ENCODE peak calls at places on chromosome 6, in five cellular contexts. B is fibroblast of lung; R is foreskin fibroblast; K is heart left ventricle; X is effector CD4-positive, alpha-beta T cell. G is an unnamed sample.

GRCh38 chr6:50849781-50850180 is 31.1 kb downstream of the TFAP2B start:
- DNase-seq in R (no peak), X (no peak), K (no peak), B (no peak), G (no peak)

GRCh38 chr6:100346828-100347227 is 117.9 kb downstream of the SIM1 start:
- DNase-seq in K (no peak), R (peak), X (no peak), B (peak), G (no peak)

GRCh38 chr6:153117986-153118886 is 12.8 kb downstream of the RGS17 start:
- DNase-seq in X (no peak), R (peak), B (peak), K (no peak), G (no peak)

GRCh38 chr6:15739353-15739752 is 76.5 kb upstream of the DTNBP1 start:
- DNase-seq in X (no peak), R (no peak), K (no peak), B (no peak), G (no peak)

GRCh38 chr6:152185158-152185574 is 377.7 kb downstream of the ESR1 start:
- DNase-seq in X (peak), B (no peak), R (no peak), K (no peak), G (no peak)

GRCh38 chr6:155943635-155944034 is 488.0 kb upstream of the NOX3 start:
- DNase-seq in X (no peak), K (no peak), R (no peak), B (peak), G (no peak)

GRCh38 chr6:3628143-3628840 is 123.2 kb downstream of the PXDC1 start:
- DNase-seq in X (no peak), R (no peak), K (no peak), B (no peak), G (no peak)

GRCh38 chr6:155498370-155498769 is 42.7 kb upstream of the NOX3 start:
- DNase-seq in B (no peak), K (no peak), R (peak), X (no peak), G (no peak)

GRCh38 chr6:44442235-44442634 is 54.7 kb downstream of the CDC5L start:
- DNase-seq in X (no peak), B (no peak), K (no peak), R (no peak), G (no peak)

GRCh38 chr6:152952866-152953509 is 29.9 kb downstream of the FBXO5 start:
- DNase-seq in R (no peak), X (no peak), B (peak), K (no peak), G (no peak)

GRCh38 chr6:161048636-161049035 is 57.1 kb downstream of the MAP3K4 start:
- DNase-seq in X (no peak), R (peak), K (no peak), B (peak), G (no peak)

GRCh38 chr6:12958052-12958706 is 241.6 kb downstream of the PHACTR1 start:
- DNase-seq in R (no peak), X (no peak), K (no peak), B (no peak), G (peak)

GRCh38 chr6:155313602-155314091 is 637 bp downstream of the TFB1M start:
- DNase-seq in B (no peak), R (peak), X (peak), K (no peak), G (no peak)

GRCh38 chr6:35731414-35731735 is 5.5 kb upstream of the ARMC12 start:
- DNase-seq in R (peak), X (peak), B (peak), K (peak), G (peak)

GRCh38 chr6:4369616-4370015 is 234.2 kb upstream of the ECI2 start:
- DNase-seq in K (peak), B (peak), X (no peak), R (peak), G (no peak)

GRCh38 chr6:15515660-15516375 is 147.0 kb downstream of the DTNBP1 start:
- DNase-seq in X (no peak), K (no peak), R (no peak), B (no peak), G (no peak)

GRCh38 chr6:170011233-170012142 is 260.1 kb downstream of the ERMARD start:
- DNase-seq in X (no peak), R (no peak), B (no peak), K (peak), G (no peak)

GRCh38 chr6:45522486-45522885 is 144.8 kb upstream of the SUPT3H start:
- DNase-seq in R (no peak), K (no peak), B (no peak), X (no peak), G (no peak)

GRCh38 chr6:138310294-138310693 is 67.4 kb upstream of the SMIM28 start:
- DNase-seq in R (no peak), B (peak), K (no peak), X (no peak), G (no peak)

GRCh38 chr6:135935951-135936601 is 84.6 kb downstream of the PDE7B start:
- DNase-seq in X (no peak), K (no peak), R (peak), B (peak), G (no peak)

GRCh38 chr6:137764464-137764863 is 102.6 kb upstream of the TNFAIP3 start:
- DNase-seq in B (peak), R (peak), X (no peak), K (no peak), G (no peak)

GRCh38 chr6:77456531-77457248 is 6.6 kb downstream of the HTR1B start:
- DNase-seq in R (peak), K (no peak), X (no peak), B (peak), G (peak)

GRCh38 chr6:168546173-168546572 is 105.2 kb downstream of the SMOC2 start:
- DNase-seq in B (no peak), R (no peak), X (no peak), K (no peak), G (peak)

GRCh38 chr6:90413867-90414266 is 117.2 kb upstream of the BACH2 start:
- DNase-seq in K (peak), X (peak), R (no peak), B (peak), G (peak)

G was measured in body of pancreas.